ENCODE peak calls at places on chromosomes 7 and 10, in ten cellular contexts. F is cardiac muscle cell; G is NCI-H1105; S is tibial nerve; Z is MCF 10A; B is thoracic aorta; Y is non-pigmented ciliary epithelial cell; T is nucleus accumbens; M is CD8-positive, alpha-beta T cell; W is NCI-H2029. A is an unnamed sample.

GRCh38 chr7:80722596-80723141 is 84.2 kb downstream of the CD36 start:
- DNase-seq in Z (peak; percentile 99), M (no peak), B (peak; percentile 64), S (peak; percentile 32), T (no peak), W (no peak), Y (peak; percentile 100), F (peak; percentile 6), G (no peak), A (no peak)

GRCh38 chr7:6536262-6536770 is 14.9 kb downstream of the GRID2IP start:
- DNase-seq in M (no peak), W (no peak), S (no peak), B (no peak), T (no peak), F (peak; percentile 35), Y (no peak), Z (no peak), G (peak; percentile 47), A (no peak)

GRCh38 chr7:126667742-126668366 is 584.9 kb downstream of the GRM8 start:
- DNase-seq in F (no peak), Z (no peak), Y (no peak), M (no peak), T (no peak), B (no peak), S (no peak), G (no peak), W (no peak), A (no peak)

GRCh38 chr10:121880842-121881423 is 46.9 kb downstream of the ATE1 start:
- DNase-seq in S (no peak), M (no peak), Z (no peak), T (no peak), W (no peak), B (no peak), G (no peak), Y (no peak), F (no peak), A (no peak)

GRCh38 chr7:80922254-80923049 is 3.6 kb upstream of the SEMA3C start:
- DNase-seq in W (no peak), F (no peak), M (no peak), G (no peak), S (no peak), Y (no peak), T (no peak), B (no peak), Z (no peak), A (peak; percentile 54)

GRCh38 chr7:121544726-121545125 is 148.6 kb upstream of the FAM3C start:
- DNase-seq in M (no peak), W (no peak), G (no peak), S (no peak), Z (peak; percentile 93), Y (peak; percentile 90), T (no peak), B (no peak), F (no peak), A (no peak)

GRCh38 chr10:98172495-98172894 is 38.0 kb downstream of the R3HCC1L start:
- DNase-seq in W (no peak), Z (no peak), M (no peak), F (no peak), G (no peak), T (no peak), S (no peak), Y (no peak), B (no peak), A (no peak)

GRCh38 chr7:51317582-51317910 is 937 bp upstream of the COBL start:
- DNase-seq in M (no peak), Y (no peak), Z (no peak), F (no peak), S (no peak), B (no peak), G (no peak), W (no peak), T (no peak), A (no peak)

GRCh38 chr7:74372511-74373111 is 81.1 kb upstream of the GTF2IRD1 start:
- DNase-seq in Y (no peak), S (no peak), F (no peak), G (no peak), W (peak; percentile 38), M (no peak), T (peak; percentile 82), B (no peak), Z (no peak), A (no peak)

GRCh38 chr7:25495342-25495855 is 267.1 kb upstream of the NPVF start:
- DNase-seq in M (no peak), S (peak; percentile 21), F (peak; percentile 52), Z (no peak), B (no peak), Y (no peak), W (no peak), G (peak; percentile 76), T (no peak), A (no peak)

GRCh38 chr10:100562806-100563293 is 27.1 kb downstream of the HIF1AN start:
- DNase-seq in Y (peak; percentile 8), T (peak; percentile 12), G (peak; percentile 9), S (no peak), W (no peak), M (no peak), B (no peak), Z (peak; percentile 38), F (peak; percentile 49), A (no peak)

GRCh38 chr7:21617916-21618390 is 75.1 kb downstream of the DNAH11 start:
- DNase-seq in G (no peak), Z (peak; percentile 95), B (peak; percentile 21), Y (peak; percentile 24), W (no peak), T (no peak), M (no peak), F (no peak), S (peak; percentile 25), A (peak; percentile 23)

GRCh38 chr10:4117604-4118003 is 332.6 kb upstream of the KLF6 start:
- DNase-seq in T (no peak), W (no peak), G (no peak), S (no peak), F (no peak), B (no peak), Z (no peak), M (no peak), Y (no peak), A (no peak)

GRCh38 chr10:128734161-128734560 is 607.9 kb upstream of the MKI67 start:
- DNase-seq in B (no peak), Z (no peak), S (no peak), W (no peak), T (no peak), F (no peak), Y (no peak), G (no peak), M (no peak), A (no peak)

GRCh38 chr10:60664859-60665258 is 113.4 kb upstream of the CDK1 start:
- DNase-seq in M (no peak), F (no peak), Y (no peak), S (no peak), W (no peak), Z (peak; percentile 54), B (no peak), T (no peak), G (no peak), A (no peak)

GRCh38 chr10:45008524-45009161 is 7.9 kb downstream of the ZNF22 start:
- DNase-seq in T (no peak), W (peak; percentile 11), Z (peak; percentile 89), S (no peak), G (peak; percentile 55), Y (peak; percentile 66), M (no peak), B (no peak), F (peak; percentile 87), A (peak; percentile 50)

GRCh38 chr7:85175217-85175616 is 11.6 kb downstream of the SEMA3D start:
- DNase-seq in T (no peak), Y (no peak), Z (no peak), B (no peak), G (no peak), F (no peak), W (no peak), S (no peak), M (no peak), A (no peak)

GRCh38 chr10:1737222-1738061 is at the start of gene ADARB2:
- DNase-seq in T (peak; percentile 72), W (peak; percentile 79), S (no peak), F (peak; percentile 92), Y (peak; percentile 2), M (no peak), G (peak; percentile 68), B (no peak), Z (peak; percentile 92), A (no peak)

GRCh38 chr7:84714765-84715164 is 472.1 kb downstream of the SEMA3D start:
- DNase-seq in T (no peak), W (no peak), M (no peak), F (peak; percentile 81), Y (no peak), Z (no peak), B (no peak), S (no peak), G (no peak), A (no peak)

GRCh38 chr10:122475581-122475980 is 14.2 kb downstream of the HTRA1 start:
- DNase-seq in Y (no peak), B (no peak), W (no peak), F (peak; percentile 53), T (no peak), S (no peak), M (no peak), G (no peak), Z (no peak), A (no peak)

GRCh38 chr10:67818323-67818722 is 19.7 kb downstream of the DNAJC12 start:
- DNase-seq in S (no peak), T (no peak), W (peak; percentile 76), Y (no peak), B (no peak), Z (peak; percentile 56), M (no peak), F (no peak), G (no peak), A (no peak)

GRCh38 chr10:107919626-107920235 is 755.2 kb upstream of the SORCS1 start:
- DNase-seq in S (no peak), Z (no peak), G (no peak), W (no peak), M (no peak), F (no peak), Y (no peak), B (no peak), T (no peak), A (no peak)

GRCh38 chr10:43117031-43117776 is 21.0 kb upstream of the CSGALNACT2 start:
- DNase-seq in S (no peak), W (no peak), G (no peak), Y (no peak), T (no peak), B (no peak), Z (no peak), F (no peak), M (no peak), A (no peak)

GRCh38 chr7:102044984-102045673 is 227.7 kb downstream of the CUX1 start:
- DNase-seq in B (no peak), W (peak; percentile 53), G (peak; percentile 84), T (peak; percentile 32), Y (peak; percentile 34), F (no peak), S (no peak), Z (no peak), M (no peak), A (no peak)

GRCh38 chr10:42980553-42981357 is 96.1 kb upstream of the RET start:
- DNase-seq in G (no peak), Z (no peak), Y (no peak), B (no peak), S (no peak), F (no peak), M (no peak), W (no peak), T (no peak), A (no peak)

A was measured in colonic mucosa.